ENCODE peak calls at places on chromosome 4, in four cellular contexts. Z, E, X and N are unnamed samples.

GRCh38 chr4:177681902-177682301 is 239.7 kb upstream of the AGA start:
- DNase-seq in Z (no peak), E (no peak), X (no peak), N (no peak)

GRCh38 chr4:186485621-186486062 is 69.7 kb downstream of the MTNR1A start:
- DNase-seq in Z (no peak), E (no peak), X (no peak), N (peak; percentile 23)

GRCh38 chr4:96993528-96993927 is 1149.7 kb downstream of the STPG2 start:
- DNase-seq in Z (no peak), E (no peak), X (no peak), N (no peak)

GRCh38 chr4:23855912-23856605 is 33.8 kb downstream of the PPARGC1A start:
- DNase-seq in Z (no peak), E (no peak), X (no peak), N (no peak)

GRCh38 chr4:143336828-143337599 is at the start of gene GAB1:
- DNase-seq in Z (no peak), E (peak; percentile 67), X (no peak), N (no peak)

GRCh38 chr4:105605493-105605892 is 53.1 kb downstream of the ARHGEF38 start:
- DNase-seq in Z (no peak), E (no peak), X (no peak), N (no peak)

GRCh38 chr4:106421441-106422296 is 53.1 kb upstream of the GIMD1 start:
- DNase-seq in Z (no peak), E (no peak), X (no peak), N (no peak)

GRCh38 chr4:2044119-2044485 is 15.0 kb upstream of the NAT8L start:
- DNase-seq in Z (no peak), E (no peak), X (no peak), N (no peak)

GRCh38 chr4:173370130-173370476 is 651 bp upstream of the SAP30 start:
- DNase-seq in Z (no peak), E (peak; percentile 60), X (no peak), N (no peak)

GRCh38 chr4:40055379-40055872 is 1.2 kb upstream of the N4BP2 start:
- DNase-seq in Z (no peak), E (peak; percentile 46), X (peak; percentile 40), N (no peak)

GRCh38 chr4:159551268-159551667 is 448.4 kb downstream of the RAPGEF2 start:
- DNase-seq in Z (no peak), E (no peak), X (no peak), N (no peak)

GRCh38 chr4:77595361-77595973 is 10.2 kb upstream of the CXCL13 start:
- DNase-seq in Z (no peak), E (no peak), X (no peak), N (no peak)

GRCh38 chr4:77601614-77602187 is 3.9 kb upstream of the CXCL13 start:
- DNase-seq in Z (no peak), E (no peak), X (no peak), N (no peak)

GRCh38 chr4:77600521-77601451 is 4.8 kb upstream of the CXCL13 start:
- DNase-seq in Z (no peak), E (peak; percentile 48), X (no peak), N (peak; percentile 37)

GRCh38 chr4:77593993-77594392 is 11.6 kb upstream of the CXCL13 start:
- DNase-seq in Z (no peak), E (no peak), X (no peak), N (no peak)

DNA sequence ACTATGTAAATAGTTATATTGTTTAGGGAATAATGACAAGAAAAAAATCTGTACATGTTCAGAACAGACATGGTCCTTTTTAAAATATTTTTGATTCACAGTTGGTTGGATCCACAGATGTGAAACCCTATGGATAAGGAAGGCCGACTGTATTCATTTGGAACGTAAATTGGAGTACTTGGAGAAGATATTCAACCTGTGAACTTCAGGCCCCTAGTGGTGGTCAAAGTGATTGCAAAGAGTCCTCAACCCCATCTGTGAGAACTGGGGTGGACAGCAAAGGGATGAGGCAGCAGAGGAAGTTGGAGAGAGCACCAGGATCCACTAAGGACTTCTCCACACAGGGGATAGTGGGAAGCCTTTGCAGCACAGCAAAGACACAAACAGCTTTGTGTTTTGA is 6.2 kb upstream of the CXCL13 start:
- DNase-seq in Z (no peak), E (peak; percentile 36), X (no peak), N (peak; percentile 53)
- TF ChIP-seq EGR1 in Z (no peak), E (no peak), X (no peak), N (no peak)

DNA sequence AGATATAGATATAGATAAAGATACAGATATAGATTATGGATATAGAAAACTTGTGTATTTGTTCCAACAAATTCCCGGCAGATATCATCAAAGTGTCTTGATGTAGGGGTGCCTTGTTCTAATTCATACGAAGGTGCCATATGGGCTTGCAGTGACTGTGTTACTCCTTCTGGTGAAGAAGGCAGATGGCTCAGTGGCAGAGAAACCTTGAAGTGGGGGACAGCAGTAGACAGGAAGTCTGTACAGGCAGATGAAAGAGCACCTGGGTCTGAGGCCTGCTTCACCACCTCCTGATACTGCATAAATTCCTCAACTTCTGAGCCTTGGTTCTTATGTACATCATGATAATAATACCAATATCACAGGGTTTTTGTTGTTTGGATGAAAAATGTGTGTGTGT is 179.5 kb upstream of the GATB start:
- DNase-seq in Z (no peak), E (no peak), X (no peak), N (no peak)
- TF ChIP-seq EGR1 in Z (no peak), E (no peak), X (no peak), N (no peak)

GRCh38 chr4:68267433-68267944 is 22.0 kb upstream of the TMPRSS11B start:
- DNase-seq in Z (no peak), E (no peak), X (no peak), N (no peak)
- TF ChIP-seq EGR1 in Z (no peak), E (no peak), X (no peak), N (no peak)

GRCh38 chr4:138249132-138249531 is 7.0 kb upstream of the SLC7A11 start:
- DNase-seq in Z (no peak), E (no peak), X (no peak), N (no peak)

GRCh38 chr4:138252551-138252950 is 10.4 kb upstream of the SLC7A11 start:
- DNase-seq in Z (no peak), E (no peak), X (no peak), N (no peak)

GRCh38 chr4:138251904-138252303 is 9.8 kb upstream of the SLC7A11 start:
- DNase-seq in Z (no peak), E (no peak), X (no peak), N (no peak)

GRCh38 chr4:138243369-138243768 is 1.2 kb upstream of the SLC7A11 start:
- DNase-seq in Z (no peak), E (no peak), X (no peak), N (peak; percentile 23)

DNA sequence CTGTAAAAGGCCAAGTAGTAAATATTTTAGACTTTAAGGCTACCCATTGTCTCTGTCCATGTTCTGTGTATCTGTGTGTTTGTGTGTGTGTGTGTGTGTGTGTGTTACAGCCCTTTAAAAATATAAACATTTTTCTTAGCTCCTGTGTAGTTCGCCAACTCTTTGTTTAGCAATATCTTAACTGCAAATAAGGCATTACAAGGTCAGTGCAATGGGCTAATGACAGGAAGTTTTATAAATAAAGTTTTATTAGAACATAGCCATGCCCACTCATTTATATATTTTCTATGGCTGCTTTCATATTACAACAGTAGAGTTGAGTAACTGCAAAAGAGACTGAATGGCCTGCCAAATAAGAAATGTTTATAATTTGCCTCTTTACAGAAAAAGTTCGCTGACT is 5.9 kb upstream of the SLC7A11 start:
- DNase-seq in Z (no peak), E (no peak), X (no peak), N (no peak)
- TF ChIP-seq EGR1 in Z (no peak), E (no peak), X (no peak), N (no peak)